ENCODE peak calls at places on chromosomes 6 and 20, in seven cellular contexts. F is SK-N-SH, U is small intestine, W is mesendoderm, L is right cardiac atrium, K is tibial artery, Z is sigmoid colon. O is an unnamed sample.

GRCh38 chr20:54668271-54669053 is 193.1 kb downstream of the DOK5 start:
- DNase-seq in F (peak; percentile 29), U (peak; percentile 18), W (peak; percentile 47), L (no peak), K (no peak), Z (no peak), O (no peak)

GRCh38 chr6:113377362-113377942 is 479.7 kb upstream of the MARCKS start:
- DNase-seq in F (no peak), U (no peak), W (no peak), L (no peak), K (no peak), Z (no peak), O (no peak)

GRCh38 chr20:13008761-13009681 is at the start of gene SPTLC3:
- DNase-seq in F (no peak), U (peak; percentile 80), W (peak; percentile 85), L (peak; percentile 56), K (peak; percentile 71), Z (peak; percentile 73), O (no peak)

GRCh38 chr6:154752015-154752414 is 18.8 kb downstream of the SCAF8 start:
- DNase-seq in F (no peak), U (no peak), W (peak; percentile 38), L (no peak), K (no peak), Z (no peak), O (no peak)

GRCh38 chr6:148027201-148027600 is 315.4 kb upstream of the SASH1 start:
- DNase-seq in F (no peak), U (peak; percentile 5), W (no peak), L (no peak), K (no peak), Z (no peak), O (no peak)

GRCh38 chr6:109339906-109340678 is 42.2 kb downstream of the CD164 start:
- DNase-seq in F (no peak), U (no peak), W (no peak), L (no peak), K (no peak), Z (no peak), O (no peak)

GRCh38 chr6:143806282-143807102 is 36.6 kb upstream of the LTV1 start:
- DNase-seq in F (no peak), U (no peak), W (no peak), L (no peak), K (no peak), Z (no peak), O (no peak)

GRCh38 chr20:38302721-38303120 is 1.2 kb upstream of the BPI start:
- DNase-seq in F (peak; percentile 83), U (no peak), W (no peak), L (no peak), K (no peak), Z (peak; percentile 56), O (no peak)

GRCh38 chr6:72111611-72112010 is 225.3 kb downstream of the RIMS1 start:
- DNase-seq in F (no peak), U (no peak), W (peak; percentile 24), L (no peak), K (no peak), Z (no peak), O (no peak)

GRCh38 chr20:18808712-18809111 is 4.9 kb upstream of the SCP2D1 start:
- DNase-seq in F (no peak), U (no peak), W (no peak), L (no peak), K (no peak), Z (no peak), O (no peak)

GRCh38 chr6:34982424-34982852 is 93.4 kb downstream of the ANKS1A start:
- DNase-seq in F (no peak), U (peak; percentile 12), W (peak; percentile 27), L (no peak), K (no peak), Z (no peak), O (no peak)

GRCh38 chr6:28841290-28841689 is 82.5 kb downstream of the TRIM27 start:
- DNase-seq in F (no peak), U (no peak), W (peak; percentile 61), L (no peak), K (no peak), Z (no peak), O (no peak)

GRCh38 chr6:160173806-160174205 is 52.2 kb downstream of the SLC22A1 start:
- DNase-seq in F (no peak), U (no peak), W (peak; percentile 59), L (no peak), K (no peak), Z (no peak), O (no peak)

GRCh38 chr20:26163890-26164289 is 467.2 kb upstream of the ZNF337 start:
- DNase-seq in F (no peak), U (no peak), W (peak; percentile 88), L (no peak), K (no peak), Z (no peak), O (no peak)

GRCh38 chr6:129490551-129491245 is 219.3 kb downstream of the ARHGAP18 start:
- DNase-seq in F (no peak), U (peak; percentile 64), W (peak; percentile 73), L (no peak), K (no peak), Z (no peak), O (no peak)

GRCh38 chr6:113672691-113673149 is 184.4 kb upstream of the MARCKS start:
- DNase-seq in F (peak; percentile 69), U (no peak), W (peak; percentile 36), L (peak; percentile 90), K (peak; percentile 77), Z (peak; percentile 70), O (peak; percentile 74)

GRCh38 chr6:55388161-55388560 is 60.9 kb downstream of the GFRAL start:
- DNase-seq in F (no peak), U (no peak), W (no peak), L (no peak), K (no peak), Z (no peak), O (no peak)
- H3K4me1 ChIP-seq in F (no peaks in the 10 kb centered on the region), U (no peaks in the 10 kb centered on the region), W (no peaks in the 10 kb centered on the region), L (no peaks in the 10 kb centered on the region), K (no peaks in the 10 kb centered on the region), Z (no peaks in the 10 kb centered on the region), O (no peaks in the 10 kb centered on the region)

GRCh38 chr6:139483082-139483481 is 108.6 kb upstream of the CITED2 start:
- DNase-seq in F (no peak), U (no peak), W (peak; percentile 95), L (no peak), K (no peak), Z (no peak), O (no peak)

GRCh38 chr6:139485185-139485584 is 110.7 kb upstream of the CITED2 start:
- DNase-seq in F (no peak), U (no peak), W (no peak), L (no peak), K (no peak), Z (no peak), O (no peak)

GRCh38 chr6:139479433-139480222 is 105.2 kb upstream of the CITED2 start:
- DNase-seq in F (no peak), U (no peak), W (peak; percentile 54), L (no peak), K (no peak), Z (no peak), O (no peak)

GRCh38 chr6:139480356-139480833 is 105.9 kb upstream of the CITED2 start:
- DNase-seq in F (no peak), U (no peak), W (peak; percentile 57), L (no peak), K (no peak), Z (no peak), O (no peak)

GRCh38 chr6:139482184-139482751 is 107.8 kb upstream of the CITED2 start:
- DNase-seq in F (no peak), U (no peak), W (no peak), L (no peak), K (no peak), Z (no peak), O (no peak)
- H3K4me1 ChIP-seq in F (no peaks in the 10 kb centered on the region), U (no peaks in the 10 kb centered on the region), W (peaks cover 24% of the 10 kb centered on the region), L (no peaks in the 10 kb centered on the region), K (no peaks in the 10 kb centered on the region), Z (peaks cover 10% of the 10 kb centered on the region), O (no peaks in the 10 kb centered on the region)

GRCh38 chr20:32577023-32577422 is 8.1 kb downstream of the NOL4L start:
- DNase-seq in F (peak; percentile 49), U (no peak), W (no peak), L (peak; percentile 56), K (no peak), Z (no peak), O (no peak)
- H3K4me1 ChIP-seq in F (no peaks in the 10 kb centered on the region), U (no peaks in the 10 kb centered on the region), W (peaks cover 4% of the 10 kb centered on the region), L (no peaks in the 10 kb centered on the region), K (no peaks in the 10 kb centered on the region), Z (peaks cover 14% of the 10 kb centered on the region), O (no peaks in the 10 kb centered on the region)

GRCh38 chr6:13296536-13296997 is 31.8 kb downstream of the TBC1D7 start:
- DNase-seq in F (no peak), U (no peak), W (no peak), L (no peak), K (no peak), Z (no peak), O (no peak)
- H3K4me1 ChIP-seq in F (no peaks in the 10 kb centered on the region), U (no peaks in the 10 kb centered on the region), W (no peaks in the 10 kb centered on the region), L (no peaks in the 10 kb centered on the region), K (no peaks in the 10 kb centered on the region), Z (no peaks in the 10 kb centered on the region), O (no peaks in the 10 kb centered on the region)

DNA sequence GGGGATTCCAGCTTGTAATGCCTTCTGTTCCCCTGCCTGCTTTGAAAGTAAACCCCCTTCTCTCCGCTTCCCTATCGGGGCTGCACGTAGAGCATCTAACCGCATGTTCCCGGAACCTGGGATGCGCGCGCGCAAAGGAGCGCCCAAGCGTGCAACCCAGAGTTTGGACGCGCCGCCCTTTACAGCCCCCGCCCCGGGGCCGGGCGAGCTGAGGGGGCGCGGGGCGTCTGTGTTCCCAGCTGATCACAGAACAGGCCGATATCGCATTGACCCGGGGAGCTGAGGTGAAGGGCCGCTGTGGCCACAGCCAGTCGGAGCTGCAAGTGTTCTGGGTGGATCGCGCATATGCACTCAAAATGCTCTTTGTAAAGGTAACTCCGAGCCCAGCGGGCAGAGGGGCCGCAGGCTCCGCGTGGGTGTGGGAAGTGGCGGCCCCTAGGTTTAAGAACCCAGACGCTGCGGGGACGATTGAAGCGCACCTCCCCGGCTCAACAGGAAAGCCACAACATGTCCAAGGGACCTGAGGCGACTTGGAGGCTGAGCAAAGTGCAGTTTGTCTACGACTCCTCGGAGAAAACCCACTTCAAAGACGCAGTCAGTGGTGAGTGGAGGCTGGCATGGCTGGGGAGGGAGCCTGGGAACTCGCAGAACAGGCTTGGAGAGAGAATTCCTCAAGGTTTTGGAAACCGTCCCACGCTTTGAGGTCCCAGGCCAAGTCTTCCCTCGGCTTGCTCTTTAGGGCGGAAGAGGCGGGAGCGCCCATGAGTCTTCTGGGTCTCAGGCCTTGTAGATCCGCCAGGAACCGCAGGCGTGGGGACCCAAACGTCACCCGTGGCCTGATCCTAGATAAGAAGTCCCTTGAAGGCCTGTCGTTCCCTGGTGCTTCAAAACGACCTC is 1.6 kb downstream of the LAMP5 start:
- DNase-seq in F (peak; percentile 76), U (no peak), W (peak; percentile 59), L (no peak), K (no peak), Z (no peak), O (no peak)
- H3K4me1 ChIP-seq in F (no peaks in the 10 kb centered on the region), U (no peaks in the 10 kb centered on the region), W (peaks cover 3% of the 10 kb centered on the region), L (peaks cover 4% of the 10 kb centered on the region), K (no peaks in the 10 kb centered on the region), Z (peaks cover 27% of the 10 kb centered on the region), O (no peaks in the 10 kb centered on the region)

GRCh38 chr6:13462380-13463326 is 24.7 kb downstream of the GFOD1 start:
- DNase-seq in F (no peak), U (no peak), W (peak; percentile 66), L (no peak), K (no peak), Z (no peak), O (no peak)
- H3K4me1 ChIP-seq in F (no peaks in the 10 kb centered on the region), U (peaks cover 2% of the 10 kb centered on the region), W (peaks cover 16% of the 10 kb centered on the region), L (peaks cover 21% of the 10 kb centered on the region), K (no peaks in the 10 kb centered on the region), Z (peaks cover 18% of the 10 kb centered on the region), O (no peaks in the 10 kb centered on the region)